ENCODE peak calls at places on chromosome 7, in ten cellular contexts. E is heart left ventricle, C is brain microvascular endothelial cell, U is hepatocyte, A is colonic mucosa, L is WERI-Rb-1, W is stomach, Y is Calu3, F is HL-60, T is HCT116. O is an unnamed sample.
A peak's percentile ranks its signal among the peaks of the same experiment; 100 is the strongest.

GRCh38 chr7:45975847-45976484 is 54.9 kb upstream of the IGFBP3 start:
- DNase-seq in E (no peak), C (no peak), U (no peak), A (peak; percentile 9), L (no peak), W (no peak), Y (no peak), F (no peak), T (no peak), O (no peak)

GRCh38 chr7:146961617-146962016 is 845.0 kb downstream of the CNTNAP2 start:
- DNase-seq in E (peak; percentile 29), C (peak; percentile 94), U (peak; percentile 21), A (no peak), L (no peak), W (no peak), Y (no peak), F (peak; percentile 4), T (no peak), O (no peak)

GRCh38 chr7:106344861-106345260 is 60.1 kb upstream of the NAMPT start:
- DNase-seq in E (no peak), C (peak; percentile 47), U (no peak), A (no peak), L (no peak), W (no peak), Y (no peak), F (peak; percentile 94), T (no peak), O (no peak)

GRCh38 chr7:95687759-95688343 is 84.5 kb upstream of the DYNC1I1 start:
- DNase-seq in E (no peak), C (peak; percentile 48), U (peak; percentile 52), A (no peak), L (peak; percentile 40), W (no peak), Y (peak; percentile 35), F (no peak), T (peak; percentile 48), O (no peak)

GRCh38 chr7:149071641-149072437 is 18.7 kb downstream of the ZNF786 start:
- DNase-seq in E (no peak), C (no peak), U (peak; percentile 13), A (no peak), L (peak; percentile 29), W (no peak), Y (no peak), F (peak; percentile 70), T (peak; percentile 88), O (peak; percentile 73)

GRCh38 chr7:84949501-84949900 is 237.4 kb downstream of the SEMA3D start:
- DNase-seq in E (no peak), C (no peak), U (no peak), A (no peak), L (no peak), W (no peak), Y (no peak), F (no peak), T (no peak), O (no peak)

GRCh38 chr7:83321011-83321410 is 158.3 kb upstream of the PCLO start:
- DNase-seq in E (no peak), C (no peak), U (no peak), A (no peak), L (no peak), W (no peak), Y (no peak), F (no peak), T (no peak), O (no peak)

GRCh38 chr7:7324698-7325097 is 142.4 kb downstream of the C1GALT1 start:
- DNase-seq in E (no peak), C (no peak), U (no peak), A (no peak), L (no peak), W (no peak), Y (no peak), F (no peak), T (no peak), O (no peak)

GRCh38 chr7:140738280-140738679 is 41.8 kb downstream of the NDUFB2 start:
- DNase-seq in E (no peak), C (peak; percentile 5), U (no peak), A (no peak), L (no peak), W (no peak), Y (no peak), F (no peak), T (no peak), O (no peak)

GRCh38 chr7:40782836-40783235 is 648.0 kb downstream of the SUGCT start:
- DNase-seq in E (no peak), C (peak; percentile 23), U (no peak), A (no peak), L (no peak), W (no peak), Y (no peak), F (no peak), T (no peak), O (no peak)

GRCh38 chr7:150453186-150453585 is 2.8 kb downstream of the GIMAP8 start:
- DNase-seq in E (no peak), C (no peak), U (no peak), A (no peak), L (no peak), W (no peak), Y (no peak), F (no peak), T (no peak), O (no peak)

GRCh38 chr7:121192834-121193233 is 136.0 kb upstream of the WNT16 start:
- DNase-seq in E (no peak), C (no peak), U (no peak), A (no peak), L (no peak), W (no peak), Y (no peak), F (no peak), T (no peak), O (no peak)

DNA sequence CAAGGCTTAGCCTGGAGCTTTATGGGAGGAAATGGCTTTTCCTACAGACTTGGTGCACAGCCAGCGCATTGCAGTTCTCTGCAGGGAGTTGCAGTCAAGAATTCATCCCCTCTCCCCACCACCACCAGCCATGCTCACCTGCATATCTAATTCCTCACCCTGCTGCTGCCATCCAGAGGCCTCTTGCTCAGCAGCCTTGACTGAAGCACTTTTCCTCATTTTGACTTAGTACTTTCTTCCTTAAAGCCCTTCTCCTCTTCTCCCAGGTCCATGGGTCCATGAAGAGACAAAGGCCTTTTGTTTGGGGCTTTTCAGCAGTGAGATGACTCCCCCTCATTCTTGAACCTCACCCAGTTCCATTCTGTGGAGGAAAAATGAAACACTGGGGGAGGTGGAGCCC is 39.7 kb upstream of the GPR141 start:
- DNase-seq in E (no peak), C (no peak), U (peak; percentile 8), A (no peak), L (peak; percentile 18), W (no peak), Y (peak; percentile 18), F (no peak), T (no peak), O (no peak)
- TF ChIP-seq CTCF in E (no peak), C (no peak), U (no peak), A (no peak), L (no peak), W (no peak), Y (no peak), F (no peak), T (no peak), O (no peak)

DNA sequence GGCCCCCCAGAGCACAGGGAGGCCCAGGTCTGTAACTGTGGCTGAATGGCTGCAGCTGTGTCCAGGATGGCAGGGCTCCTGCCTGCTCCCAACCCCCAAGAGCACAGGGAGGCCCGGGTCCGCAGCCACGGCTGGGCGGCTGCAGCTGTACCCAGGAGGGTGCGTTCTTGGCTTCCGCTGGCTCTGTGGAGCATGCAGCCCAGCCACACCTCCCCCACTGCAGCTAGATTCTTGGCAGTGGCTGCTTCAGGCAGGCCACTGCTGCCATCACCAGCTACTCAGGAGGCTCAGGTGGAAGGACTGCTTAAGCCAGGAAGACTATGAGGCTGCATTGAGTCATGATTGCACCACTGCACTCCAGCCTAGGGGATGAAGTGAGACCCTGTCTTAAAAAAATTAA is 27.9 kb downstream of the C7orf25 start:
- DNase-seq in E (no peak), C (no peak), U (no peak), A (no peak), L (no peak), W (no peak), Y (no peak), F (peak; percentile 43), T (no peak), O (peak; percentile 28)
- TF ChIP-seq CTCF in E (no peak), C (no peak), U (no peak), A (no peak), L (no peak), W (no peak), Y (no peak), F (no peak), T (no peak), O (no peak)

GRCh38 chr7:108596560-108596959 is 26.9 kb downstream of the DNAJB9 start:
- DNase-seq in E (no peak), C (no peak), U (no peak), A (no peak), L (no peak), W (no peak), Y (no peak), F (no peak), T (no peak), O (no peak)
- TF ChIP-seq CTCF in E (no peak), C (no peak), U (no peak), A (no peak), L (no peak), W (no peak), Y (no peak), F (no peak), T (no peak), O (no peak)

GRCh38 chr7:92612501-92612900 is 22.3 kb upstream of the FAM133B start:
- DNase-seq in E (no peak), C (no peak), U (no peak), A (no peak), L (no peak), W (no peak), Y (no peak), F (no peak), T (no peak), O (no peak)

GRCh38 chr7:92608380-92609322 is 18.5 kb upstream of the FAM133B start:
- DNase-seq in E (no peak), C (no peak), U (peak; percentile 74), A (peak; percentile 50), L (peak; percentile 68), W (no peak), Y (no peak), F (no peak), T (no peak), O (no peak)

GRCh38 chr7:92611735-92612134 is 21.5 kb upstream of the FAM133B start:
- DNase-seq in E (no peak), C (no peak), U (no peak), A (no peak), L (no peak), W (no peak), Y (no peak), F (no peak), T (no peak), O (no peak)

GRCh38 chr7:92606985-92607384 is 16.8 kb upstream of the FAM133B start:
- DNase-seq in E (no peak), C (no peak), U (no peak), A (no peak), L (no peak), W (no peak), Y (no peak), F (no peak), T (no peak), O (no peak)

GRCh38 chr7:92609921-92610518 is 19.8 kb upstream of the FAM133B start:
- DNase-seq in E (no peak), C (no peak), U (no peak), A (no peak), L (no peak), W (no peak), Y (no peak), F (no peak), T (no peak), O (no peak)
- TF ChIP-seq CTCF in E (peak; percentile 42), C (no peak), U (peak; percentile 46), A (peak; percentile 47), L (no peak), W (peak; percentile 11), Y (no peak), F (peak; percentile 7), T (peak; percentile 48), O (peak; percentile 47)

GRCh38 chr7:123637203-123637602 is 18.5 kb upstream of the LMOD2 start:
- DNase-seq in E (no peak), C (no peak), U (no peak), A (no peak), L (no peak), W (no peak), Y (no peak), F (no peak), T (no peak), O (no peak)
- TF ChIP-seq CTCF in E (peak; percentile 6), C (peak; percentile 27), U (no peak), A (no peak), L (peak; percentile 20), W (no peak), Y (no peak), F (no peak), T (no peak), O (no peak)